ENCODE peak calls at places on chromosomes 16 and 17, in eight cellular contexts. A is gastrocnemius medialis, F is Caco-2, Q is bronchial epithelial cell, W is cardiac muscle cell, Z is lower leg skin, M is ovary, J is neural progenitor cell. H is an unnamed sample.

GRCh38 chr16:77499373-77500285 is 64.8 kb upstream of the ADAMTS18 start:
- DNase-seq in Q (no peak), W (peak; percentile 69), J (no peak), F (no peak), Z (no peak), A (no peak), M (peak; percentile 19), H (no peak)

GRCh38 chr17:77439382-77440013 is 298.7 kb downstream of the SEC14L1 start:
- DNase-seq in M (no peak), Q (no peak), A (no peak), J (no peak), W (no peak), F (no peak), Z (no peak), H (no peak)

GRCh38 chr16:79209308-79209707 is 391.2 kb downstream of the MAF start:
- DNase-seq in J (no peak), W (no peak), A (no peak), M (no peak), Q (no peak), F (no peak), Z (peak; percentile 6), H (no peak)

GRCh38 chr17:45388604-45389325 is 43.9 kb downstream of the ARHGAP27 start:
- DNase-seq in F (no peak), Z (no peak), W (peak; percentile 16), A (no peak), Q (no peak), M (no peak), J (no peak), H (peak; percentile 33)

GRCh38 chr16:17336501-17336900 is 134.3 kb downstream of the XYLT1 start:
- DNase-seq in Z (no peak), A (no peak), M (no peak), J (no peak), Q (no peak), W (no peak), F (no peak), H (no peak)

GRCh38 chr16:89268585-89268984 is 51.1 kb downstream of the ZNF778 start:
- DNase-seq in A (no peak), Z (no peak), Q (no peak), J (no peak), F (no peak), W (no peak), M (no peak), H (no peak)

GRCh38 chr16:54265558-54266213 is 20.9 kb downstream of the IRX3 start:
- DNase-seq in Q (no peak), W (peak; percentile 23), J (no peak), A (no peak), F (no peak), M (no peak), Z (peak; percentile 40), H (no peak)

GRCh38 chr16:12532871-12533610 is 270.6 kb downstream of the CPPED1 start:
- DNase-seq in F (no peak), M (no peak), Z (no peak), J (no peak), A (no peak), W (no peak), Q (no peak), H (no peak)

GRCh38 chr17:39604911-39605491 is 2.7 kb downstream of the NEUROD2 start:
- DNase-seq in Q (no peak), W (no peak), Z (no peak), M (no peak), A (no peak), F (no peak), J (no peak), H (no peak)

GRCh38 chr16:69917739-69918138 is 33.4 kb upstream of the CLEC18A start:
- DNase-seq in J (peak; percentile 76), Z (no peak), Q (peak; percentile 94), W (peak; percentile 98), M (peak; percentile 78), A (peak; percentile 46), F (peak; percentile 92), H (peak; percentile 92)

GRCh38 chr17:42879596-42879985 is 21.0 kb upstream of the G6PC1 start:
- DNase-seq in F (no peak), A (no peak), M (no peak), W (peak; percentile 7), Q (no peak), J (no peak), Z (no peak), H (no peak)

GRCh38 chr16:86584726-86585721 is 6.7 kb downstream of the FOXL1 start:
- DNase-seq in F (no peak), Z (peak; percentile 79), M (no peak), W (no peak), Q (no peak), J (no peak), A (no peak), H (no peak)

GRCh38 chr16:58494981-58495860 is 4.7 kb upstream of the NDRG4 start:
- DNase-seq in F (peak; percentile 90), M (peak; percentile 80), J (peak; percentile 97), Q (peak; percentile 85), W (peak; percentile 97), A (peak; percentile 36), Z (no peak), H (peak; percentile 87)

GRCh38 chr16:71426069-71426879 is 15.6 kb downstream of the TLE7 start:
- DNase-seq in A (no peak), Z (peak; percentile 84), W (peak; percentile 80), J (peak; percentile 88), M (peak; percentile 73), Q (peak; percentile 95), F (no peak), H (peak; percentile 93)

GRCh38 chr17:59837362-59838195 is 55.2 kb downstream of the TUBD1 start:
- DNase-seq in M (no peak), F (peak; percentile 96), W (peak; percentile 100), Z (peak; percentile 81), J (peak; percentile 82), A (peak; percentile 58), Q (peak; percentile 100), H (peak; percentile 99)

GRCh38 chr16:89096768-89097527 is 3.3 kb downstream of the ACSF3 start:
- DNase-seq in Z (no peak), F (no peak), J (no peak), M (no peak), A (no peak), Q (no peak), W (no peak), H (no peak)

GRCh38 chr17:40148527-40148926 is 8.2 kb downstream of the CASC3 start:
- DNase-seq in J (no peak), M (no peak), A (no peak), F (no peak), W (no peak), Q (no peak), Z (no peak), H (no peak)

GRCh38 chr17:35245196-35245486 is 2.3 kb downstream of the SLFN5 start:
- DNase-seq in A (no peak), Q (peak; percentile 96), Z (no peak), M (no peak), W (peak; percentile 91), F (no peak), J (no peak), H (peak; percentile 93)

GRCh38 chr17:79983456-79983855 is 52.2 kb downstream of the TBC1D16 start:
- DNase-seq in Z (peak; percentile 80), M (no peak), Q (no peak), W (peak; percentile 25), A (no peak), J (no peak), F (peak; percentile 27), H (no peak)

GRCh38 chr17:13619462-13619861 is 17.7 kb upstream of the HS3ST3A1 start:
- DNase-seq in A (no peak), Z (no peak), M (no peak), J (no peak), W (no peak), F (no peak), Q (no peak), H (no peak)
- H3K4me3 ChIP-seq in A (no peak overlapping the region), Z (no peak overlapping the region), M (no peak overlapping the region), J (no peak overlapping the region), W (no peak overlapping the region), F (no peak overlapping the region), Q (no peak overlapping the region), H (no peak overlapping the region)

GRCh38 chr17:83014297-83014696 is 65.1 kb upstream of the METRNL start:
- DNase-seq in Q (no peak), J (no peak), Z (no peak), A (no peak), F (no peak), M (no peak), W (no peak), H (no peak)
- H3K4me3 ChIP-seq in Q (no peak overlapping the region), J (no peak overlapping the region), Z (no peak overlapping the region), A (no peak overlapping the region), F (no peak overlapping the region), M (no peak overlapping the region), W (no peak overlapping the region), H (no peak overlapping the region)

DNA sequence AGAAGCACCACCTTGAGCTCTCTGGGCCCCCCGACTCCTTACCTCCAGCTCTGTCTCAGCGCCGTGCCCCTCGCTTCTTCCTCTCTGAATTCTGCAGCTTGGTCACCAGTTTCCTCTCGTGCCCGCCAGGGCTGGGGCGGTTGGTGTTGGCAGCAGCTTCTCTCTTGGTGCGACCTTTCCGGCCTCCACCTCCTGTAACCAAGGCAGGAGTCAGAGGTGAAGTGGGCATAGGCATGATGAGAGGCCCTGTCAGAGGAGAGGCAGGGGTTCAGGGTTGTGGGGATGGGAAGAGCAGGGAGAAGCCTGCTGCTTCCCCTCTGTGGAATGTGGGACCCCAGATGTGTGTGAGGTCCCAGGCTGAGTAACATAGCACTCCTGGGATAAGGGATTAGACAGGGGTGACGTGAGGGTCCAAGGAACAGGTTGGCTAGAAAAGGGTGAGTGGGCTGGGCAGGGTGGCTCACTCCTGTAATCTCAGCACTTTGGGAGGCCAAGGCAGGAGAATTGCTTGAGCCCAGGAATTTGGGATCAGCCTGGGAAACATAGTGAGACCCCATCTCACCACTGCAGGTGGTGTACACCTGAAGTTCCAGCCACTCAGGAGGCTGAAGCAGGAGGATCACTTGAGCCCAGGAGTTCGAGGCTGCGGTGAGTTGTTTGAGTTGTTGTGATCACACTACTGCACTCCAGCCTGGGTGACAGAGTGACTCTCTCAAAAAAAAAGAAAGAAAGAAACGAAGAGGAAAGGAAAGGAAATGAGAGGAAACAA is 626 bp downstream of the NUPR1 start:
- DNase-seq in M (peak; percentile 40), A (no peak), Z (peak; percentile 86), Q (no peak), J (no peak), F (no peak), W (no peak), H (no peak)
- H3K4me3 ChIP-seq in M (peak overlapping the region; percentile 42), A (peak overlapping the region; percentile 66), Z (peak overlapping the region; percentile 41), Q (peak overlapping the region; percentile 68), J (no peak overlapping the region), F (no peak overlapping the region), W (no peak overlapping the region), H (peak overlapping the region; percentile 94)

GRCh38 chr16:2158262-2158638 is 2.7 kb downstream of the TRAF7 start:
- DNase-seq in M (no peak), F (no peak), Q (no peak), A (no peak), J (no peak), Z (no peak), W (no peak), H (no peak)
- H3K4me3 ChIP-seq in M (no peak overlapping the region), F (no peak overlapping the region), Q (no peak overlapping the region), A (no peak overlapping the region), J (no peak overlapping the region), Z (no peak overlapping the region), W (no peak overlapping the region), H (no peak overlapping the region)

GRCh38 chr17:81960130-81960958 is 643 bp downstream of the NOTUM start:
- DNase-seq in M (peak; percentile 25), Z (no peak), J (peak; percentile 51), W (no peak), F (no peak), Q (no peak), A (no peak), H (no peak)
- H3K4me3 ChIP-seq in M (no peak overlapping the region), Z (no peak overlapping the region), J (peak overlapping the region; percentile 38), W (peak overlapping the region; percentile 30), F (peak overlapping the region; percentile 65), Q (no peak overlapping the region), A (peak overlapping the region; percentile 40), H (no peak overlapping the region)